ENCODE peak calls at places on chromosome 19, in seven cellular contexts. Q, W, X, N, G, Y and T are unnamed samples.

GRCh38 chr19:45152504-45153338 is 8.1 kb downstream of the NKPD1 start:
- DNase-seq in Q (no peak), W (no peak), X (no peak), N (no peak), G (peak; percentile 80), Y (no peak), T (no peak)

GRCh38 chr19:12137541-12137940 is 2.6 kb downstream of the ZNF20 start:
- DNase-seq in Q (no peak), W (peak; percentile 35), X (peak; percentile 67), N (no peak), G (no peak), Y (no peak), T (peak; percentile 59)

GRCh38 chr19:38499532-38499931 is 66.0 kb downstream of the RYR1 start:
- DNase-seq in Q (no peak), W (no peak), X (no peak), N (no peak), G (no peak), Y (no peak), T (no peak)

GRCh38 chr19:12783849-12784393 is 7.4 kb upstream of the JUNB start:
- DNase-seq in Q (no peak), W (peak; percentile 68), X (peak; percentile 45), N (no peak), G (no peak), Y (no peak), T (no peak)

GRCh38 chr19:3543150-3544053 is 4.4 kb downstream of the TEKTIP1 start:
- DNase-seq in Q (no peak), W (no peak), X (no peak), N (no peak), G (no peak), Y (no peak), T (no peak)

GRCh38 chr19:3621689-3622088 is 4.9 kb downstream of the CACTIN start:
- DNase-seq in Q (no peak), W (no peak), X (no peak), N (no peak), G (no peak), Y (no peak), T (no peak)

GRCh38 chr19:36257512-36257876 is 42.6 kb downstream of the ZNF146 start:
- DNase-seq in Q (no peak), W (no peak), X (no peak), N (no peak), G (peak; percentile 85), Y (no peak), T (peak; percentile 7)

GRCh38 chr19:11767633-11768133 is 883 bp downstream of the ZNF441 start:
- DNase-seq in Q (no peak), W (peak; percentile 67), X (peak; percentile 72), N (no peak), G (peak; percentile 57), Y (peak; percentile 31), T (no peak)

GRCh38 chr19:45213031-45213430 is 32.2 kb downstream of the EXOC3L2 start:
- DNase-seq in Q (no peak), W (no peak), X (no peak), N (no peak), G (peak; percentile 19), Y (no peak), T (no peak)

GRCh38 chr19:35403116-35403760 is 32.4 kb downstream of the GPR42 start:
- DNase-seq in Q (no peak), W (peak; percentile 18), X (no peak), N (no peak), G (no peak), Y (no peak), T (no peak)

GRCh38 chr19:9945319-9945966 is 9.1 kb upstream of the OLFM2 start:
- DNase-seq in Q (no peak), W (peak; percentile 71), X (peak; percentile 10), N (no peak), G (peak; percentile 78), Y (no peak), T (no peak)

GRCh38 chr19:21835429-21835809 is 563 bp downstream of the ZNF43 start:
- DNase-seq in Q (no peak), W (no peak), X (no peak), N (no peak), G (no peak), Y (no peak), T (no peak)

GRCh38 chr19:18762125-18763023 is 28.7 kb downstream of the COMP start:
- DNase-seq in Q (peak; percentile 26), W (no peak), X (peak; percentile 63), N (no peak), G (peak; percentile 82), Y (no peak), T (peak; percentile 92)

GRCh38 chr19:47531640-47532387 is 17.0 kb upstream of the NAPA start:
- DNase-seq in Q (no peak), W (peak; percentile 69), X (no peak), N (no peak), G (no peak), Y (no peak), T (no peak)

GRCh38 chr19:55372316-55373081 is 2.2 kb upstream of the IL11 start:
- DNase-seq in Q (no peak), W (no peak), X (peak; percentile 26), N (no peak), G (peak; percentile 64), Y (no peak), T (no peak)

GRCh38 chr19:52734340-52734892 is 428 bp downstream of the ZNF611 start:
- DNase-seq in Q (no peak), W (no peak), X (no peak), N (no peak), G (peak; percentile 74), Y (no peak), T (no peak)

GRCh38 chr19:55116232-55117062 is 990 bp downstream of the PPP1R12C start:
- DNase-seq in Q (no peak), W (peak; percentile 69), X (peak; percentile 9), N (no peak), G (peak; percentile 86), Y (no peak), T (peak; percentile 38)

GRCh38 chr19:35040826-35041547 is 534 bp upstream of the HPN start:
- DNase-seq in Q (no peak), W (peak; percentile 94), X (peak; percentile 96), N (no peak), G (no peak), Y (no peak), T (peak; percentile 71)

GRCh38 chr19:41161903-41162302 is 31.1 kb upstream of the CYP2S1 start:
- DNase-seq in Q (peak; percentile 27), W (peak; percentile 48), X (no peak), N (no peak), G (no peak), Y (no peak), T (no peak)

GRCh38 chr19:39596911-39597310 is 5.4 kb upstream of the LGALS13 start:
- DNase-seq in Q (no peak), W (no peak), X (no peak), N (no peak), G (no peak), Y (no peak), T (no peak)

GRCh38 chr19:39599116-39599515 is 3.2 kb upstream of the LGALS13 start:
- DNase-seq in Q (no peak), W (peak; percentile 43), X (peak; percentile 30), N (no peak), G (no peak), Y (no peak), T (peak; percentile 72)

GRCh38 chr19:39607021-39607420 is 4.7 kb downstream of the LGALS13 start:
- DNase-seq in Q (no peak), W (no peak), X (no peak), N (no peak), G (no peak), Y (no peak), T (no peak)

GRCh38 chr19:39603825-39604224 is 1.5 kb downstream of the LGALS13 start:
- DNase-seq in Q (no peak), W (no peak), X (no peak), N (no peak), G (no peak), Y (no peak), T (no peak)

DNA sequence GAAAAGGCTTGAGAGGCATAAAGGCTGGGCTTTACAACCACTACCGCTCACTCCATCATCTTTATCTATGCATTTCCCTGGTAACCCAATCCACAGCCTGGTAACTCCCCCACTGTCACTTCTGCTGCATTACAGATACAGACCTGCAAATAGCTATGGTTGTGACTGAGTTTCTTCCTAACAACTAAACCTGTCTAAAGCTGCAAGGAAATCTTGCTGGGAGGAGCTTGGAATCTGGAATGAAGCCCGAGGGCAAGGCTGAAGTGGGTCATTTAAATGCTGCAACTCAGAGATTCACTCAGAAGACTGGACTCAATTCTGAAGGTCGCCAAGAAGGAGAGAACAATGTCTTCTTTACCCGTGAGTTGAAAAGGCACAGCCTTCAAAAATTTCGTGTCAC is at the start of gene LGALS13:
- DNase-seq in Q (no peak), W (peak; percentile 3), X (no peak), N (no peak), G (no peak), Y (no peak), T (no peak)
- TF ChIP-seq JUND in Q (no peak), W (no peak), X (no peak), N (no peak), G (no peak), Y (no peak), T (no peak)

DNA sequence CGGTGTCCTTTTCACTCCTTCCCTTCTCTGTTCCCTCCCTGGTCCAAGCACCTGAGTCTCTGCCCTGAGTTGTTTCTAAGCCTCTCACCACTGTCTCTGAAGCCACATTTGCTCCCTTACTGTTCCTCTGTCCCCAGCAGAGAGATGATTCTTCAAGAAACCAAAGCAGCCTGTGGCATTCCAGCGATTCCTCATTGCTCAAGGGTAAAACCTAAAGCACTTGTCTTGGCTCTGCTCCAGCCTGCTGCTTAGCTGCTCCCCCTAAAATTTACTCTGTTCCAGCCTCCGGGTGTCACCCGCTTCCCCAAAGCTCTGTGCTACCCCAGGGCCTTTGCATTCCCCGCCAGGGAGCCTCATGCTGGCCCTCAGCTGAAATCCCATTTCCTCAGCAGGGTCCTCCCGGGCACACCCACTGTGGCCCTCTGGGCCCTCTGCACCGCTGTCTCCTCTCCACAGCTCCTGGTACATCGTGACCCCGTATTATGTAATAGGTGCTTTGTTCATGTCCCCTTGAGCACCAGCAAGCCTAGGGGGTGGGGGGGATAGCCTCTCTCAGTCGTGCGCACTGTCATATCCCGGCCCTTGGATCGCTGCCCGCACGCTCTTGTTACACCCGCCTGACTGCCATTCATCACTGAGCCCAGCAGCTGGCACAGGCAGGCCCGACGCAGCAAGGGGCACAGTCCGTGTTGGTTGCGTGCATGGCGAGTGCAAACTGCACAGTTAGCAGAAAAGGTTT is 15.8 kb downstream of the TECR start:
- DNase-seq in Q (no peak), W (no peak), X (no peak), N (no peak), G (no peak), Y (no peak), T (no peak)
- TF ChIP-seq JUND in Q (no peak), W (no peak), X (no peak), N (no peak), G (no peak), Y (no peak), T (no peak)

GRCh38 chr19:5403968-5404640 is 51.1 kb upstream of the ZNRF4 start:
- DNase-seq in Q (peak; percentile 54), W (peak; percentile 85), X (peak; percentile 63), N (peak; percentile 71), G (no peak), Y (no peak), T (peak; percentile 65)
- TF ChIP-seq JUND in Q (no peak), W (no peak), X (no peak), N (no peak), G (no peak), Y (no peak), T (no peak)

DNA sequence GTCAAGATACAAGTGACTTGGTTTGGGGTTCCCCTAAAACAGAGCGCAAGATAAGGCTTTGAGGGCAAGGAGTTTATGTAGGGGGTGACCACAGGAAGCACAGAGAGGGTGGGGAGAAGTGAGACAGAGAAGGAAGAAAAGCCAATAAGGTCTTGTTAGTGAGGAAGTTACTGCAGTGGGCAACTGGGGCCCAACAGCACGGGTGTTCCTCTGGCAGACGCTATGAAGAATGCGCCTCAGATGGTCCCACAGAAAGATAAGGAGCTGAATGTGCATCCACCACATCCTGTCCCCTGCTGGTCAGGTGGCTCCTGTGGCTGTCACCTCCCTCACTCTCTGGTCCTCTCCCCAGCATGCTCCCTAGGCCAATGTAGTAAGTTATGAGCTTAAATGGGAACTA is 333.5 kb downstream of the TSHZ3 start:
- DNase-seq in Q (no peak), W (no peak), X (no peak), N (no peak), G (no peak), Y (no peak), T (no peak)
- TF ChIP-seq JUND in Q (no peak), W (no peak), X (no peak), N (no peak), G (no peak), Y (no peak), T (no peak)